ENCODE peak calls at places on chromosomes 3 and 15, in five cellular contexts. U, N, Y, X and S are unnamed samples.

GRCh38 chr3:150631515-150632221 is 28.5 kb downstream of the SELENOT start:
- DNase-seq in Y (no peak), N (no peak), U (no peak), X (no peak), S (no peak)

GRCh38 chr3:129016725-129017530 is 15.8 kb downstream of the EFCC1 start:
- DNase-seq in U (no peak), Y (peak; percentile 18), X (no peak), N (no peak), S (no peak)

GRCh38 chr3:134211797-134212196 is 38.9 kb downstream of the RYK start:
- DNase-seq in Y (peak; percentile 36), U (peak; percentile 54), X (peak; percentile 53), N (peak; percentile 54), S (peak; percentile 71)

GRCh38 chr15:77035584-77035983 is 35.3 kb downstream of the TSPAN3 start:
- DNase-seq in X (no peak), Y (no peak), N (no peak), U (no peak), S (no peak)

GRCh38 chr3:88188436-88188835 is 38.7 kb downstream of the C3orf38 start:
- DNase-seq in X (no peak), Y (peak; percentile 9), U (peak; percentile 5), N (no peak), S (no peak)

GRCh38 chr3:130896101-130896500 is 2.2 kb downstream of the ATP2C1 start:
- DNase-seq in Y (no peak), N (peak; percentile 4), U (no peak), X (no peak), S (no peak)

GRCh38 chr3:86175593-86175992 is 815.4 kb downstream of the VGLL3 start:
- DNase-seq in X (no peak), Y (no peak), U (no peak), N (peak; percentile 85), S (no peak)

GRCh38 chr15:65896231-65896630 is 26.9 kb downstream of the RAB11A start:
- DNase-seq in X (no peak), N (no peak), U (no peak), Y (no peak), S (no peak)

GRCh38 chr3:12350151-12350813 is 61.4 kb downstream of the PPARG start:
- DNase-seq in N (no peak), Y (peak; percentile 62), X (no peak), U (no peak), S (no peak)

GRCh38 chr3:196948442-196949365 is 6.4 kb upstream of the NCBP2 start:
- DNase-seq in X (peak; percentile 58), Y (no peak), U (peak; percentile 21), N (peak; percentile 81), S (peak; percentile 65)

GRCh38 chr3:48077835-48078234 is 61.6 kb upstream of the MAP4 start:
- DNase-seq in Y (peak; percentile 63), U (no peak), N (no peak), X (no peak), S (no peak)

GRCh38 chr3:27279153-27279552 is 90.0 kb downstream of the NEK10 start:
- DNase-seq in U (no peak), X (peak; percentile 44), N (peak; percentile 9), Y (no peak), S (no peak)

GRCh38 chr3:89032331-89033063 is 74.9 kb upstream of the EPHA3 start:
- DNase-seq in Y (peak; percentile 54), X (no peak), U (no peak), N (no peak), S (no peak)

GRCh38 chr3:28856796-28857195 is 424.1 kb upstream of the RBMS3 start:
- DNase-seq in N (no peak), U (no peak), X (no peak), Y (no peak), S (no peak)

GRCh38 chr3:107797586-107797985 is 274.8 kb downstream of the BBX start:
- DNase-seq in U (no peak), X (no peak), Y (peak; percentile 36), N (no peak), S (no peak)

GRCh38 chr3:65955792-65956477 is 82.8 kb downstream of the MAGI1 start:
- DNase-seq in Y (peak; percentile 88), U (no peak), X (peak; percentile 21), N (no peak), S (no peak)

GRCh38 chr3:142958707-142959106 is 4.8 kb downstream of the PAQR9 start:
- DNase-seq in X (no peak), Y (peak; percentile 72), U (no peak), N (no peak), S (no peak)

GRCh38 chr3:49790626-49791411 is 4.5 kb upstream of the IP6K1 start:
- DNase-seq in Y (no peak), X (peak; percentile 78), U (no peak), N (no peak), S (no peak)

GRCh38 chr3:52650437-52650836 is 35.3 kb downstream of the PBRM1 start:
- DNase-seq in U (no peak), N (no peak), X (no peak), Y (peak; percentile 8), S (no peak)

GRCh38 chr3:165855581-165855980 is 18.4 kb upstream of the BCHE start:
- DNase-seq in X (no peak), Y (peak; percentile 40), N (peak; percentile 47), U (no peak), S (no peak)